ENCODE peak calls at places on chromosome 4, in seven cellular contexts. U, L, A, W, V, Q and M are unnamed samples.
A peak's percentile ranks its signal among the peaks of the same experiment; 100 is the strongest.

GRCh38 chr4:37827030-37827705 is 682 bp downstream of the PGM2 start:
- DNase-seq in A (no peak), L (peak; percentile 14), Q (peak; percentile 34), V (no peak), U (no peak), W (no peak), M (peak; percentile 32)

GRCh38 chr4:77745792-77746191 is 73.4 kb downstream of the CNOT6L start:
- DNase-seq in Q (no peak), U (no peak), L (no peak), V (no peak), W (no peak), A (no peak), M (no peak)

GRCh38 chr4:24793219-24794005 is 2.0 kb upstream of the SOD3 start:
- DNase-seq in V (peak; percentile 43), W (no peak), Q (peak; percentile 30), A (no peak), U (no peak), L (no peak), M (peak; percentile 29)

GRCh38 chr4:87026795-87027495 is 92.1 kb downstream of the AFF1 start:
- DNase-seq in L (no peak), A (no peak), W (no peak), Q (no peak), U (no peak), V (no peak), M (no peak)

GRCh38 chr4:1396806-1397455 is 9.3 kb downstream of the NKX1-1 start:
- DNase-seq in A (no peak), Q (no peak), U (peak; percentile 6), V (no peak), L (no peak), W (no peak), M (no peak)

GRCh38 chr4:38366997-38367396 is 297.0 kb upstream of the KLF3 start:
- DNase-seq in A (no peak), L (no peak), Q (no peak), V (no peak), U (no peak), W (no peak), M (no peak)

GRCh38 chr4:13921805-13922204 is 294.3 kb upstream of the BOD1L1 start:
- DNase-seq in L (no peak), A (no peak), V (no peak), U (no peak), Q (no peak), W (no peak), M (no peak)

GRCh38 chr4:38102942-38103604 is 142.9 kb downstream of the PTTG2 start:
- DNase-seq in U (no peak), L (no peak), V (no peak), A (no peak), W (no peak), Q (no peak), M (no peak)

GRCh38 chr4:150794706-150795105 is 212.8 kb downstream of the MAB21L2 start:
- DNase-seq in W (no peak), Q (no peak), L (no peak), U (no peak), A (no peak), V (no peak), M (no peak)

GRCh38 chr4:139913995-139914394 is 240.0 kb downstream of the MAML3 start:
- DNase-seq in Q (no peak), W (no peak), L (no peak), A (no peak), U (no peak), V (no peak), M (no peak)

GRCh38 chr4:28469886-28470285 is 1609.2 kb downstream of the STIM2 start:
- DNase-seq in V (no peak), Q (no peak), U (no peak), A (no peak), L (no peak), W (no peak), M (no peak)

GRCh38 chr4:24912252-24913098 is at the start of gene CCDC149:
- DNase-seq in W (peak; percentile 94), L (peak; percentile 47), V (peak; percentile 47), U (no peak), A (peak; percentile 14), Q (peak; percentile 91), M (peak; percentile 59)

GRCh38 chr4:128846063-128846462 is 36.6 kb downstream of the JADE1 start:
- DNase-seq in Q (no peak), W (no peak), L (no peak), A (no peak), V (no peak), U (no peak), M (no peak)

GRCh38 chr4:95124906-95125504 is 367.2 kb downstream of the BMPR1B start:
- DNase-seq in U (no peak), W (no peak), Q (peak; percentile 74), L (no peak), V (peak; percentile 71), A (peak; percentile 45), M (peak; percentile 61)

GRCh38 chr4:119656986-119657635 is 28.5 kb upstream of the PDE5A start:
- DNase-seq in V (peak; percentile 66), Q (no peak), W (no peak), L (no peak), U (no peak), A (no peak), M (no peak)

GRCh38 chr4:60562353-60562752 is 637.8 kb upstream of the ADGRL3 start:
- DNase-seq in Q (peak; percentile 30), A (no peak), W (no peak), V (no peak), L (no peak), U (no peak), M (no peak)

GRCh38 chr4:181548873-181549541 is 694.2 kb upstream of the TENM3 start:
- DNase-seq in U (no peak), W (no peak), L (no peak), A (peak; percentile 47), Q (no peak), V (peak; percentile 96), M (peak; percentile 52)

GRCh38 chr4:25621027-25621930 is 34.4 kb upstream of the SLC34A2 start:
- DNase-seq in V (no peak), U (no peak), L (no peak), W (no peak), A (no peak), Q (no peak), M (peak; percentile 84)

GRCh38 chr4:53943345-53944085 is 120.9 kb downstream of the CHIC2 start:
- DNase-seq in U (no peak), V (no peak), A (no peak), W (no peak), Q (peak; percentile 82), L (no peak), M (peak; percentile 64)

GRCh38 chr4:1462009-1462767 is 55.9 kb upstream of the NKX1-1 start:
- DNase-seq in U (no peak), A (no peak), L (no peak), V (no peak), W (no peak), Q (no peak), M (no peak)

GRCh38 chr4:184599492-184600135 is 49.6 kb downstream of the CASP3 start:
- DNase-seq in V (peak; percentile 17), Q (no peak), W (no peak), U (no peak), A (no peak), L (no peak), M (peak; percentile 27)

GRCh38 chr4:100288167-100288566 is 97.9 kb upstream of the DDIT4L start:
- DNase-seq in U (no peak), L (no peak), Q (peak; percentile 43), V (no peak), W (no peak), A (peak; percentile 87), M (no peak)

GRCh38 chr4:158010346-158010745 is 162.5 kb downstream of the GASK1B start:
- DNase-seq in U (no peak), W (no peak), V (no peak), Q (no peak), L (no peak), A (no peak), M (no peak)

GRCh38 chr4:69855822-69856221 is 4.1 kb downstream of the SULT1E1 start:
- DNase-seq in V (no peak), U (no peak), W (no peak), A (no peak), Q (no peak), L (no peak), M (no peak)

GRCh38 chr4:152148057-152148456 is 387.2 kb upstream of the GATB start:
- DNase-seq in W (no peak), U (no peak), Q (no peak), L (no peak), A (no peak), V (no peak), M (no peak)

GRCh38 chr4:122652379-122652778 is 31.5 kb upstream of the IL21 start:
- DNase-seq in U (no peak), W (no peak), V (peak; percentile 54), Q (no peak), L (no peak), A (peak; percentile 8), M (peak; percentile 61)

GRCh38 chr4:139556735-139557505 is 901 bp upstream of the SETD7 start:
- DNase-seq in L (peak; percentile 44), W (peak; percentile 90), Q (peak; percentile 84), A (peak; percentile 18), V (peak; percentile 43), U (peak; percentile 46), M (peak; percentile 33)

GRCh38 chr4:185965456-185966384 is 103.2 kb upstream of the TLR3 start:
- DNase-seq in L (no peak), V (no peak), A (no peak), W (no peak), U (no peak), Q (no peak), M (no peak)

GRCh38 chr4:153294631-153295030 is 49.9 kb upstream of the MND1 start:
- DNase-seq in L (no peak), U (no peak), V (no peak), Q (no peak), A (no peak), W (no peak), M (no peak)

GRCh38 chr4:160505724-160506123 is 1402.8 kb downstream of the RAPGEF2 start:
- DNase-seq in L (no peak), U (no peak), V (no peak), Q (no peak), A (no peak), W (no peak), M (no peak)